ENCODE peak calls at places on chromosomes 4 and X, in ten cellular contexts. Q is left lung; J is A549; O is naive thymus-derived CD4-positive, alpha-beta T cell; R is right cardiac atrium; M is heart left ventricle; U is CD4-positive, CD25-positive, alpha-beta regulatory T cell; X is lower lobe of right lung; S is heart right ventricle; K is gastrocnemius medialis. B is an unnamed sample.

GRCh38 chr4:40331092-40331824 is 3.9 kb upstream of the CHRNA9 start:
- ATAC-seq in Q (no peak), O (no peak), J (no peak), X (no peak), S (no peak), R (no peak), M (no peak), K (no peak), U (no peak), B (no peak)

GRCh38 chr4:87529187-87529586 is at the start of gene SPARCL1:
- ATAC-seq in O (no peak), S (peak), U (no peak), R (peak), Q (peak), K (no peak), M (peak), J (no peak), X (peak), B (peak)

GRCh38 chrX:130848763-130849162 is 54.2 kb downstream of the ENOX2 start:
- ATAC-seq in Q (no peak), J (no peak), K (no peak), U (no peak), R (no peak), M (no peak), O (no peak), X (no peak), S (no peak), B (no peak)

GRCh38 chrX:79336869-79337815 is 30.0 kb downstream of the ITM2A start:
- ATAC-seq in U (no peak), X (peak), K (no peak), R (no peak), M (no peak), Q (peak), J (no peak), O (peak), S (no peak), B (no peak)

GRCh38 chr4:172725581-172725980 is 443.0 kb upstream of the GALNT7 start:
- ATAC-seq in O (no peak), M (no peak), S (no peak), U (no peak), R (no peak), X (no peak), J (peak), Q (peak), K (no peak), B (no peak)

GRCh38 chr4:173722075-173722474 is 192.0 kb upstream of the HAND2 start:
- ATAC-seq in M (no peak), O (no peak), Q (no peak), X (no peak), K (no peak), S (no peak), R (no peak), U (no peak), J (no peak), B (no peak)

GRCh38 chr4:170047774-170048354 is 21.7 kb upstream of the MFAP3L start:
- ATAC-seq in K (no peak), Q (peak), R (no peak), X (peak), O (peak), J (no peak), M (no peak), U (no peak), S (no peak), B (no peak)

GRCh38 chr4:2072971-2073807 is 14.1 kb downstream of the NAT8L start:
- ATAC-seq in K (no peak), O (no peak), U (no peak), R (no peak), X (no peak), S (no peak), J (no peak), Q (no peak), M (no peak), B (no peak)

GRCh38 chr4:112213091-112213490 is 18.5 kb upstream of the AP1AR start:
- ATAC-seq in R (no peak), O (no peak), M (no peak), X (no peak), J (no peak), K (peak), Q (no peak), S (peak), U (no peak), B (no peak)

GRCh38 chrX:44245730-44246129 is 97.7 kb downstream of the EFHC2 start:
- ATAC-seq in S (no peak), K (no peak), M (no peak), J (no peak), R (no peak), O (peak), X (no peak), Q (no peak), U (peak), B (no peak)

GRCh38 chr4:84952004-84952403 is 14.5 kb downstream of the WDFY3 start:
- ATAC-seq in K (peak), S (no peak), X (peak), O (no peak), J (peak), R (no peak), M (peak), Q (peak), U (no peak), B (no peak)

GRCh38 chrX:29604381-29604780 is 611.0 kb upstream of the MAGEB2 start:
- ATAC-seq in Q (no peak), M (no peak), U (no peak), X (no peak), R (no peak), S (no peak), O (no peak), J (no peak), K (no peak), B (no peak)

GRCh38 chr4:78529569-78530209 is 21.9 kb upstream of the ANXA3 start:
- ATAC-seq in X (no peak), O (no peak), U (no peak), S (no peak), J (peak), Q (no peak), M (no peak), R (no peak), K (no peak), B (no peak)

GRCh38 chr4:110296892-110297291 is 98.5 kb upstream of the ELOVL6 start:
- ATAC-seq in U (no peak), J (no peak), Q (no peak), R (no peak), K (no peak), O (no peak), S (no peak), X (no peak), M (no peak), B (no peak)

GRCh38 chrX:39855748-39856129 is 242.0 kb downstream of the BCOR start:
- ATAC-seq in R (no peak), S (no peak), J (no peak), O (peak), M (no peak), Q (peak), K (no peak), X (peak), U (peak), B (no peak)

GRCh38 chr4:8043596-8043995 is 103.9 kb upstream of the AFAP1 start:
- ATAC-seq in U (no peak), X (no peak), K (no peak), S (no peak), M (no peak), R (no peak), J (no peak), O (no peak), Q (no peak), B (no peak)

GRCh38 chr4:85005865-85006377 is 39.4 kb upstream of the WDFY3 start:
- ATAC-seq in U (no peak), Q (peak), M (peak), R (no peak), X (no peak), S (no peak), K (no peak), O (no peak), J (no peak), B (no peak)

GRCh38 chr4:155582971-155583437 is 83.6 kb upstream of the GUCY1A1 start:
- ATAC-seq in Q (peak), X (peak), K (no peak), U (peak), S (peak), O (peak), R (peak), M (peak), J (no peak), B (peak)

GRCh38 chr4:35754047-35754446 is 490.3 kb downstream of the ARAP2 start:
- ATAC-seq in K (no peak), M (no peak), J (no peak), S (no peak), X (no peak), Q (no peak), O (no peak), R (no peak), U (no peak), B (no peak)

GRCh38 chr4:55032179-55032578 is 93.2 kb downstream of the KDR start:
- ATAC-seq in Q (no peak), J (no peak), S (peak), U (no peak), M (peak), O (no peak), K (no peak), X (no peak), R (no peak), B (no peak)

GRCh38 chrX:103250977-103251376 is 4.0 kb downstream of the TCEAL8 start:
- ATAC-seq in X (no peak), R (no peak), Q (no peak), J (no peak), O (no peak), K (no peak), S (no peak), M (no peak), U (no peak), B (no peak)

GRCh38 chrX:103254921-103255455 is at the start of gene TCEAL8:
- ATAC-seq in U (peak), M (peak), J (peak), X (peak), O (peak), R (peak), S (peak), K (peak), Q (peak), B (peak)

GRCh38 chrX:103254171-103254824 is 657 bp downstream of the TCEAL8 start:
- ATAC-seq in K (peak), M (peak), O (peak), X (peak), R (peak), S (peak), U (peak), J (peak), Q (peak), B (peak)

GRCh38 chrX:103256651-103257050 is 1.7 kb upstream of the TCEAL8 start:
- ATAC-seq in J (no peak), R (no peak), S (no peak), U (no peak), X (no peak), Q (no peak), K (no peak), M (no peak), O (no peak), B (no peak)

DNA sequence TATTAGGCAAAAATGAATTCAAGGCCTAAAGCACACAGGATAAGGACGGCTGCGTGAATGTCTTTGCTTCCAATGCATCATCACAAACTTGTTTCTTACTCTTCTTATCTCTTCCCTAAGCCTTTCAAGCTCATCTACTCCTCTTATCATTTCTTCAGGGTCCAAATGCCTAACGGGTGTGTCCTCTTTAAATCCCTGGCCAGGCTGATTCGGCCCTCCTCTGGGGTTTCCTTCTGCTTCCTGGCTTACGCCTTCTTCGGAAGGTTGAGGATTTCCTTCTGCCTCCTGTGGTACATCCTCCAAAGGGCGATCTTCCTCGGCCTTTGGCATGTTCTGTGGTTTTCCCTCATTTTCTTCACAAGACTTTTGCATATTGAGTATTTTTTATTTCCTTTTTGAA is 1.3 kb downstream of the TCEAL8 start:
- ATAC-seq in Q (no peak), R (peak), S (peak), M (no peak), J (no peak), U (no peak), O (no peak), X (no peak), K (no peak), B (no peak)
- H3K4me3 ChIP-seq in Q (peak), R (peak), S (peak), M (peak), J (peak), U (peak), O (peak), X (peak), K (peak), B (peak)

DNA sequence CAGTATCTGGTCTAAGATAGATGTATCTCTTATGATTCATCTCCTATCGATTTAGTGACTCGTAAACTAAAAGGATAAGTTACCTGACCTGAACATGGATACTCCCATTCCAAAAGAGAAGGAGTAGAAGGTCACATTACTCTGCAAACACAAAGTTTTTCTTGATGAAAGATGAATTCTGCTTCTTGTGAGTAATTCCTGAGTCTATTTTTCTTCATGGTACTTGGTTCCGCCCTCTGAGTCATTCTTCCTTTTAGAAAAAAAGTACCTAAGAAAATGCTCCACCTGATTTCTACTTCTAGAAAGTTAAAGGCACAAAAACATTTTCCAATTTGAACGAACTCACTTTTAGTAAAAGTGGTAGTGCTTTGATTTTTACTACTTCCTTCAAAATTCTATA is 223.0 kb upstream of the SLIT2 start:
- ATAC-seq in J (no peak), O (no peak), U (no peak), K (no peak), X (no peak), M (no peak), Q (no peak), R (no peak), S (no peak), B (no peak)
- H3K4me3 ChIP-seq in J (no peak), O (no peak), U (no peak), K (no peak), X (no peak), M (no peak), Q (no peak), R (no peak), S (no peak), B (no peak)

DNA sequence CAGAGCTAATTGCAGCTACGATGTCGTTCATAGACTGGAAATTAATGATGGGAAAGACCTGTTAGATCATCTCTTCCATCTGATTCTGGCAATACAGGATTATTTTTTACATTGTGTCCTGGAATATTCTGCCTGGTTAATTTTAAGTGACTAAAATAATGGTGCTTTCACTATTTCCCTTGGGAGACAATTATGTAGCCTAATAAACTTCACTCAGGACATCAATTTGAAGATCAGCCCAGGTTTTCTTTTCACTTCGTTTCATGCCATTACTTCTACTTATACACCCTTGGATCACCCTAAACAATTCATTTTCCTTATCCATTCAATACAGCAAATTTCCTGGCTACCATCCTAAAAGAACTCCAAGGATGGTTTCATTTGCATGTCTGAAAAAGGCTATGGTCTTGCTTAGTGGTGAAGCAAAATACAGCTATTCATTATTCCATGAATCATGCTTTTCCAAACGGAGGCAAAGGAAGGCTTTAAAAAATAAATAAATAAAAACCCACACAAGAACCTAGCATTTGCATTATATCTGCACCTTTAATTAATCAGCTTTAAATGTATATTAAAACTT is 481.0 kb upstream of the TECRL start:
- ATAC-seq in Q (no peak), J (no peak), K (no peak), M (no peak), S (no peak), U (no peak), R (no peak), X (no peak), O (no peak), B (no peak)
- H3K4me3 ChIP-seq in Q (no peak), J (no peak), K (no peak), M (no peak), S (no peak), U (no peak), R (no peak), X (no peak), O (no peak), B (no peak)

GRCh38 chr4:141569141-141569540 is 67.2 kb upstream of the IL15 start:
- ATAC-seq in J (no peak), K (no peak), X (no peak), U (no peak), S (no peak), R (no peak), Q (no peak), O (no peak), M (no peak), B (no peak)
- H3K4me3 ChIP-seq in J (no peak), K (no peak), X (no peak), U (no peak), S (no peak), R (no peak), Q (no peak), O (no peak), M (no peak), B (no peak)